ENCODE peak calls at places on chromosomes 1 and 21, in eight cellular contexts. D is Panc1; O is head of caudate nucleus; C is CD8-positive, alpha-beta T cell; N is choroid plexus epithelial cell; E is stimulated activated CD4-positive, alpha-beta T cell treated with anti-CD3 and anti-CD28 coated beads, Interleukin-4, amount 100 ng/mL, for 24 hours; R is B cell; F is CD8-positive, alpha-beta memory T cell. Q is an unnamed sample.

GRCh38 chr1:1325288-1326074 is 879 bp downstream of the CPTP start:
- DNase-seq in D (no peak), O (no peak), C (no peak), N (no peak), E (no peak), R (no peak), F (no peak), Q (no peak)

GRCh38 chr1:38454749-38455441 is 404.7 kb downstream of the RRAGC start:
- DNase-seq in D (no peak), O (no peak), C (no peak), N (no peak), E (no peak), R (no peak), F (no peak), Q (no peak)

GRCh38 chr1:29685387-29685786 is 449.1 kb downstream of the PTPRU start:
- DNase-seq in D (no peak), O (no peak), C (no peak), N (no peak), E (no peak), R (no peak), F (no peak), Q (no peak)

GRCh38 chr1:166700696-166701095 is 138.6 kb upstream of the POGK start:
- DNase-seq in D (no peak), O (no peak), C (no peak), N (no peak), E (no peak), R (no peak), F (no peak), Q (no peak)

GRCh38 chr1:118136511-118136937 is 48.5 kb downstream of the SPAG17 start:
- DNase-seq in D (no peak), O (no peak), C (no peak), N (peak), E (peak), R (no peak), F (no peak), Q (no peak)

GRCh38 chr1:210568631-210569030 is 239.9 kb downstream of the HHAT start:
- DNase-seq in D (no peak), O (no peak), C (no peak), N (no peak), E (no peak), R (no peak), F (no peak), Q (no peak)

GRCh38 chr1:100883963-100884362 is 10.7 kb downstream of the EXTL2 start:
- DNase-seq in D (no peak), O (no peak), C (no peak), N (peak), E (no peak), R (no peak), F (no peak), Q (no peak)

GRCh38 chr1:186008920-186009737 is 274.9 kb downstream of the HMCN1 start:
- DNase-seq in D (no peak), O (no peak), C (no peak), N (no peak), E (no peak), R (no peak), F (no peak), Q (no peak)

GRCh38 chr1:64489707-64490106 is 19.8 kb downstream of the CACHD1 start:
- DNase-seq in D (no peak), O (no peak), C (no peak), N (no peak), E (no peak), R (no peak), F (no peak), Q (no peak)

GRCh38 chr21:17495680-17496079 is 17.2 kb upstream of the CXADR start:
- DNase-seq in D (no peak), O (no peak), C (no peak), N (peak), E (no peak), R (no peak), F (no peak), Q (no peak)

GRCh38 chr1:11649624-11650330 is 4.5 kb downstream of the FBXO2 start:
- DNase-seq in D (no peak), O (peak), C (no peak), N (no peak), E (no peak), R (no peak), F (no peak), Q (no peak)

GRCh38 chr1:115322631-115323030 is 15.4 kb downstream of the NGF start:
- DNase-seq in D (no peak), O (no peak), C (no peak), N (peak), E (no peak), R (no peak), F (no peak), Q (no peak)

GRCh38 chr1:225980005-225980404 is 19.1 kb downstream of the SDE2 start:
- DNase-seq in D (no peak), O (no peak), C (no peak), N (no peak), E (no peak), R (no peak), F (no peak), Q (no peak)

GRCh38 chr1:176379626-176380339 is 83.2 kb upstream of the PAPPA2 start:
- DNase-seq in D (no peak), O (no peak), C (no peak), N (peak), E (no peak), R (no peak), F (no peak), Q (no peak)

GRCh38 chr1:27574871-27575831 is 28.8 kb downstream of the AHDC1 start:
- DNase-seq in D (no peak), O (peak), C (no peak), N (peak), E (no peak), R (no peak), F (no peak), Q (peak)

GRCh38 chr1:27569506-27570382 is 34.2 kb downstream of the AHDC1 start:
- DNase-seq in D (no peak), O (no peak), C (no peak), N (no peak), E (no peak), R (no peak), F (no peak), Q (no peak)

GRCh38 chr1:6880951-6881690 is 95.9 kb downstream of the CAMTA1 start:
- DNase-seq in D (no peak), O (no peak), C (no peak), N (peak), E (no peak), R (no peak), F (no peak), Q (no peak)

GRCh38 chr1:227797144-227797543 is 18.3 kb upstream of the PRSS38 start:
- DNase-seq in D (no peak), O (no peak), C (no peak), N (no peak), E (no peak), R (no peak), F (no peak), Q (no peak)

GRCh38 chr1:245753807-245754206 is 599.0 kb downstream of the KIF26B start:
- DNase-seq in D (no peak), O (peak), C (no peak), N (no peak), E (no peak), R (no peak), F (no peak), Q (no peak)

GRCh38 chr1:61254629-61255323 is 172.4 kb downstream of the NFIA start:
- DNase-seq in D (no peak), O (no peak), C (no peak), N (peak), E (no peak), R (no peak), F (no peak), Q (peak)

GRCh38 chr1:68600049-68600661 is 103.3 kb upstream of the DEPDC1 start:
- DNase-seq in D (no peak), O (peak), C (no peak), N (peak), E (no peak), R (no peak), F (no peak), Q (no peak)